ENCODE peak calls at places on chromosomes 4 and X, in nine cellular contexts. G is A673; C is WERI-Rb-1; B is CD4-positive, alpha-beta T cell; F is H9; A is neural progenitor cell; Y is ascending aorta; S is cardiac muscle cell; E is psoas muscle. N is an unnamed sample.

GRCh38 chr4:122865421-122865820 is 38.8 kb downstream of the FGF2 start:
- DNase-seq in G (no peak), C (no peak), B (no peak), F (no peak), A (no peak), Y (no peak), S (peak), E (no peak), N (no peak)

GRCh38 chr4:118265312-118266144 is 87.3 kb downstream of the PRSS12 start:
- DNase-seq in G (no peak), C (no peak), B (no peak), F (peak), A (no peak), Y (no peak), S (peak), E (no peak), N (no peak)

GRCh38 chrX:34629572-34629971 is 27.5 kb downstream of the TMEM47 start:
- DNase-seq in G (peak), C (no peak), B (no peak), F (no peak), A (no peak), Y (no peak), S (peak), E (no peak), N (no peak)

GRCh38 chr4:90095000-90095399 is 32.2 kb upstream of the CCSER1 start:
- DNase-seq in G (no peak), C (no peak), B (no peak), F (no peak), A (peak), Y (no peak), S (no peak), E (no peak), N (no peak)

GRCh38 chr4:169410839-169411770 is 140.3 kb upstream of the SH3RF1 start:
- DNase-seq in G (peak), C (no peak), B (peak), F (peak), A (peak), Y (no peak), S (peak), E (no peak), N (no peak)

GRCh38 chr4:39715788-39716187 is 17.9 kb downstream of the UBE2K start:
- DNase-seq in G (no peak), C (no peak), B (no peak), F (no peak), A (no peak), Y (no peak), S (no peak), E (no peak), N (no peak)

GRCh38 chrX:27444093-27444908 is 18.8 kb downstream of the PPP4R3C start:
- DNase-seq in G (no peak), C (no peak), B (no peak), F (no peak), A (no peak), Y (no peak), S (no peak), E (no peak), N (no peak)

GRCh38 chr4:110869862-110870577 is 247.1 kb upstream of the PITX2 start:
- DNase-seq in G (peak), C (no peak), B (no peak), F (no peak), A (no peak), Y (no peak), S (no peak), E (no peak), N (no peak)

GRCh38 chrX:149570668-149571067 is 16.6 kb downstream of the MAGEA9B start:
- DNase-seq in G (no peak), C (no peak), B (no peak), F (no peak), A (no peak), Y (no peak), S (peak), E (no peak), N (peak)

GRCh38 chr4:129145222-129145730 is 49.3 kb downstream of the C4orf33 start:
- DNase-seq in G (no peak), C (no peak), B (no peak), F (no peak), A (no peak), Y (no peak), S (no peak), E (no peak), N (no peak)

GRCh38 chrX:64447207-64447606 is 52.0 kb upstream of the MTMR8 start:
- DNase-seq in G (no peak), C (no peak), B (no peak), F (no peak), A (no peak), Y (no peak), S (no peak), E (no peak), N (no peak)

GRCh38 chrX:115232933-115233496 is 881 bp downstream of the LRCH2 start:
- DNase-seq in G (no peak), C (no peak), B (no peak), F (no peak), A (no peak), Y (no peak), S (peak), E (no peak), N (no peak)

GRCh38 chrX:40076750-40077149 is 21.0 kb downstream of the BCOR start:
- DNase-seq in G (no peak), C (no peak), B (no peak), F (no peak), A (no peak), Y (no peak), S (peak), E (no peak), N (no peak)

GRCh38 chr4:127632420-127633403 is at the start of gene INTU:
- DNase-seq in G (peak), C (peak), B (no peak), F (peak), A (peak), Y (peak), S (peak), E (peak), N (peak)

GRCh38 chr4:20403317-20403716 is 151.6 kb downstream of the SLIT2 start:
- DNase-seq in G (no peak), C (no peak), B (no peak), F (no peak), A (no peak), Y (no peak), S (no peak), E (no peak), N (no peak)

GRCh38 chr4:151665022-151665421 is 95.8 kb downstream of the GATB start:
- DNase-seq in G (no peak), C (no peak), B (no peak), F (no peak), A (no peak), Y (no peak), S (no peak), E (no peak), N (no peak)

GRCh38 chrX:14064632-14065432 is 35.1 kb upstream of the GEMIN8 start:
- DNase-seq in G (no peak), C (no peak), B (no peak), F (no peak), A (no peak), Y (no peak), S (peak), E (no peak), N (peak)

GRCh38 chrX:129701624-129702069 is 37.1 kb upstream of the XPNPEP2 start:
- DNase-seq in G (no peak), C (no peak), B (no peak), F (no peak), A (no peak), Y (peak), S (peak), E (peak), N (no peak)

GRCh38 chr4:66430856-66431255 is 760.6 kb upstream of the EPHA5 start:
- DNase-seq in G (peak), C (no peak), B (no peak), F (no peak), A (peak), Y (no peak), S (peak), E (no peak), N (no peak)

GRCh38 chr4:173167793-173168395 is 717 bp upstream of the GALNT7 start:
- DNase-seq in G (peak), C (peak), B (no peak), F (peak), A (peak), Y (no peak), S (peak), E (no peak), N (peak)

GRCh38 chrX:47145408-47146120 is 543 bp downstream of the RBM10 start:
- DNase-seq in G (peak), C (no peak), B (no peak), F (no peak), A (no peak), Y (no peak), S (no peak), E (no peak), N (no peak)

GRCh38 chr4:86845593-86845992 is 3.6 kb downstream of the SLC10A6 start:
- DNase-seq in G (no peak), C (no peak), B (no peak), F (no peak), A (no peak), Y (no peak), S (no peak), E (no peak), N (peak)

GRCh38 chr4:38177792-38178665 is 217.8 kb downstream of the PTTG2 start:
- DNase-seq in G (no peak), C (no peak), B (peak), F (no peak), A (no peak), Y (peak), S (peak), E (peak), N (no peak)

GRCh38 chrX:106955004-106955772 is 35.0 kb downstream of the CLDN2 start:
- DNase-seq in G (no peak), C (no peak), B (no peak), F (no peak), A (no peak), Y (no peak), S (peak), E (no peak), N (no peak)

GRCh38 chr4:168124008-168124641 is 31.8 kb downstream of the ANXA10 start:
- DNase-seq in G (no peak), C (no peak), B (no peak), F (no peak), A (no peak), Y (no peak), S (no peak), E (no peak), N (peak)

GRCh38 chr4:148693913-148694649 is 251.9 kb upstream of the NR3C2 start:
- DNase-seq in G (no peak), C (no peak), B (no peak), F (no peak), A (no peak), Y (no peak), S (no peak), E (no peak), N (no peak)

GRCh38 chrX:119726900-119727555 is 31.4 kb upstream of the SOWAHD start:
- DNase-seq in G (no peak), C (no peak), B (peak), F (no peak), A (no peak), Y (no peak), S (no peak), E (no peak), N (no peak)

GRCh38 chr4:176123710-176124407 is 58.2 kb downstream of the WDR17 start:
- DNase-seq in G (peak), C (peak), B (no peak), F (peak), A (peak), Y (no peak), S (peak), E (no peak), N (peak)

GRCh38 chr4:135186002-135186401 is 984.4 kb upstream of the PABPC4L start:
- DNase-seq in G (no peak), C (no peak), B (no peak), F (peak), A (peak), Y (no peak), S (no peak), E (no peak), N (no peak)

GRCh38 chr4:88523325-88524129 is at the start of gene PYURF:
- DNase-seq in G (peak), C (peak), B (peak), F (peak), A (peak), Y (peak), S (peak), E (peak), N (peak)

GRCh38 chr4:17630228-17630627 is 15.8 kb downstream of the MED28 start:
- DNase-seq in G (no peak), C (no peak), B (no peak), F (no peak), A (no peak), Y (no peak), S (no peak), E (no peak), N (no peak)

GRCh38 chrX:117969337-117969736 is 147.3 kb downstream of the KLHL13 start:
- DNase-seq in G (no peak), C (no peak), B (no peak), F (no peak), A (no peak), Y (no peak), S (no peak), E (no peak), N (no peak)

GRCh38 chrX:106467422-106467821 is 144.4 kb upstream of the RADX start:
- DNase-seq in G (no peak), C (no peak), B (no peak), F (peak), A (peak), Y (no peak), S (no peak), E (no peak), N (no peak)

GRCh38 chr4:21664355-21664754 is 284.2 kb downstream of the KCNIP4 start:
- DNase-seq in G (no peak), C (no peak), B (no peak), F (no peak), A (no peak), Y (no peak), S (peak), E (no peak), N (no peak)

GRCh38 chr4:173121044-173121685 is 47.4 kb upstream of the GALNT7 start:
- DNase-seq in G (no peak), C (no peak), B (no peak), F (peak), A (peak), Y (no peak), S (peak), E (peak), N (peak)

GRCh38 chr4:78609580-78609979 is 58.0 kb downstream of the ANXA3 start:
- DNase-seq in G (no peak), C (no peak), B (no peak), F (no peak), A (no peak), Y (no peak), S (no peak), E (no peak), N (no peak)

GRCh38 chr4:119647558-119647957 is 19.0 kb upstream of the PDE5A start:
- DNase-seq in G (no peak), C (no peak), B (no peak), F (no peak), A (no peak), Y (no peak), S (no peak), E (no peak), N (no peak)
- H3K27ac ChIP-seq in G (no peak), C (no peak), B (no peak), F (no peak), A (no peak), Y (no peak), S (no peak), E (no peak), N (no peak)

DNA sequence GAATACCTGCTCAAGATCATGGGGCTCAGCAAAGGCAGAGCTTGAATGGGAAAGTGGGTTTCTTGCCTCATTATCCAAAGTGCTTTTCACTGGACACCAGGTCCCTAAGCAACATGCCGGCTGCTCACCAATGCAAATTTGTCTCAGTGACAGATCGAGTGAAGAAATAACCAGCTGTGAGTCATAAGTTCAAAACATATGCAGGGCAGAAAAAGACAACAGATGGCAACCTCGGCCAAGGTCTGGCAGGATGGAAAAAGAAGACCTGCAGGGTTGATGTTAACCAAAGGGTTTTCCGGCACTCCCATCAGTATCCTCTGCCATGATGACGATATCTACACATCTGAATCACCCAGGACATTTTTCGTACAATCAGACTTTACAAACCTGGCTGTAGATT is 124.1 kb downstream of the AFAP1 start:
- DNase-seq in G (no peak), C (no peak), B (no peak), F (no peak), A (no peak), Y (no peak), S (peak), E (no peak), N (no peak)
- TF ChIP-seq CTCF in G (no peak), C (no peak), B (no peak), F (no peak), A (no peak), Y (no peak), S (peak), E (no peak), N (no peak)

GRCh38 chrX:153628665-153629064 is 18.3 kb upstream of the DUSP9 start:
- DNase-seq in G (no peak), C (peak), B (no peak), F (no peak), A (no peak), Y (no peak), S (no peak), E (no peak), N (no peak)

GRCh38 chrX:153627675-153628111 is 19.3 kb upstream of the DUSP9 start:
- DNase-seq in G (no peak), C (no peak), B (no peak), F (no peak), A (no peak), Y (no peak), S (no peak), E (no peak), N (no peak)

GRCh38 chrX:153626863-153627674 is 19.9 kb upstream of the DUSP9 start:
- DNase-seq in G (no peak), C (no peak), B (no peak), F (no peak), A (no peak), Y (no peak), S (no peak), E (no peak), N (no peak)

GRCh38 chrX:153626025-153626633 is 20.9 kb upstream of the DUSP9 start:
- DNase-seq in G (no peak), C (no peak), B (no peak), F (no peak), A (no peak), Y (no peak), S (no peak), E (no peak), N (no peak)

GRCh38 chrX:153628129-153628528 is 18.9 kb upstream of the DUSP9 start:
- DNase-seq in G (no peak), C (no peak), B (no peak), F (no peak), A (no peak), Y (no peak), S (no peak), E (no peak), N (no peak)
- H3K27ac ChIP-seq in G (no peak), C (no peak), B (no peak), F (no peak), A (no peak), Y (no peak), S (no peak), E (no peak), N (no peak)

GRCh38 chrX:132710756-132711155 is 221.9 kb upstream of the MBNL3 start:
- DNase-seq in G (no peak), C (no peak), B (no peak), F (no peak), A (no peak), Y (no peak), S (no peak), E (no peak), N (no peak)

GRCh38 chrX:132718411-132718810 is 229.6 kb upstream of the MBNL3 start:
- DNase-seq in G (no peak), C (no peak), B (no peak), F (no peak), A (no peak), Y (no peak), S (no peak), E (no peak), N (no peak)

GRCh38 chrX:132714913-132715312 is 226.1 kb upstream of the MBNL3 start:
- DNase-seq in G (no peak), C (no peak), B (no peak), F (no peak), A (no peak), Y (no peak), S (no peak), E (no peak), N (no peak)

DNA sequence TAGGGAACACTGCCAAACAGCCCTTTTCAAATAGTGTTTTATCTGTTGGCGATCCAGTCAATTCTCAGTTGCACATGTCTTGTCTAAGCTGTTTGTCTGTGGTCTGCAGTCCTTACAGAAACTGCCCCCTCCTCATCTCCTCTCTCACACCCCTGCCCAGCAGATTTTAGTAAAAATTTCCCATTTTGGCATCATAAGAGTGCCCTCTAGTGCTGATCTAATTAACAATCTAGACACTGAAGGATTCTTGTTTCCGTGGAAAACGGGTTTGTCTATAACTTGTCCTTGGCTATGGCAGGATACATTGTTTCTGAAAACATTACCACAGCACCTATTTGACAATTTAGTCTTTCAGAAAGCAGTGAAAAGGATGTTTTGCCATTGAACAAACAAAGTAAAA is 227.2 kb upstream of the MBNL3 start:
- DNase-seq in G (no peak), C (no peak), B (no peak), F (no peak), A (peak), Y (no peak), S (no peak), E (no peak), N (no peak)
- TF ChIP-seq CTCF in G (peak), C (no peak), B (no peak), F (peak), A (peak), Y (peak), S (peak), E (no peak), N (no peak)

DNA sequence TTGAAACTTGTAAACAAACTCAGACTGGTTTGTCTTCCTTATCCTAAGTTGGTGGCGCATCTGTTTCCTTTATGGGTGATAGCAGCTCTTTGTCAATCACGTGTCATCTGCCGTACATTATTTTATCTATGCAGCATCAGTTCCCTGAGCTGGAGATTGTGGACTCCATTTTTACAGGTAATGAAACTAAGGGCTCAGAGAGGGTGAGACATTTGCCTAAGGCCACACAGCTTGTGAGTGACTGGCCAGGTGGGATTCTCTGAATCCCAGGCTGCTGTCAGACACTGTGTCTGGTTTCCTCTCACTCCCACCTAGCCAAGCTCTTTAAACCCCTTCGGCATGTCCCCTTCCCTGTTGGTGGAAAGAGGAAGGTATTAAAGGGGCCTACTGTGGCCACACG is 41.7 kb upstream of the CLCN4 start:
- DNase-seq in G (no peak), C (no peak), B (no peak), F (no peak), A (no peak), Y (no peak), S (no peak), E (no peak), N (no peak)
- H3K27ac ChIP-seq in G (no peak), C (no peak), B (no peak), F (no peak), A (no peak), Y (no peak), S (no peak), E (no peak), N (no peak)

GRCh38 chrX:25968920-25969319 is 169.2 kb upstream of the MAGEB18 start:
- DNase-seq in G (peak), C (peak), B (no peak), F (peak), A (peak), Y (no peak), S (peak), E (no peak), N (no peak)
- TF ChIP-seq CTCF in G (peak), C (peak), B (no peak), F (peak), A (peak), Y (peak), S (peak), E (no peak), N (no peak)

GRCh38 chr4:48777739-48778138 is 2.3 kb downstream of the FRYL start:
- DNase-seq in G (no peak), C (no peak), B (no peak), F (no peak), A (no peak), Y (no peak), S (no peak), E (no peak), N (no peak)
- H3K27ac ChIP-seq in G (no peak), C (peak), B (no peak), F (no peak), A (no peak), Y (no peak), S (peak), E (peak), N (peak)

GRCh38 chr4:85825937-85826678 is 351.2 kb downstream of the ARHGAP24 start:
- DNase-seq in G (peak), C (peak), B (no peak), F (peak), A (peak), Y (peak), S (peak), E (no peak), N (no peak)
- TF ChIP-seq CTCF in G (no peak), C (peak), B (no peak), F (no peak), A (peak), Y (peak), S (no peak), E (no peak), N (no peak)

GRCh38 chr4:152936446-152937279 is 540 bp downstream of the FHDC1 start:
- DNase-seq in G (peak), C (peak), B (no peak), F (peak), A (peak), Y (no peak), S (no peak), E (peak), N (peak)
- H3K27ac ChIP-seq in G (no peak), C (peak), B (no peak), F (no peak), A (no peak), Y (no peak), S (no peak), E (no peak), N (peak)

N was measured in RWPE1.